ENCODE peak calls at places on chromosomes 16 and 17, in seven cellular contexts. U is HS-5, E is GM03348, Q is AG04450, O is Daoy, I is GOT3, J is HFFc6. D is an unnamed sample.

GRCh38 chr17:34235389-34236028 is 19.6 kb upstream of the CCL2 start:
- DNase-seq in U (no peak), E (peak), Q (no peak), O (peak), I (no peak), J (no peak), D (no peak)

GRCh38 chr17:28315846-28316705 is 2.9 kb upstream of the TMEM97 start:
- DNase-seq in U (no peak), E (no peak), Q (no peak), O (no peak), I (no peak), J (no peak), D (no peak)

GRCh38 chr17:72812823-72813222 is 279.7 kb downstream of the SLC39A11 start:
- DNase-seq in U (peak), E (no peak), Q (peak), O (peak), I (no peak), J (peak), D (no peak)

GRCh38 chr17:1783834-1784611 is 22.2 kb downstream of the SERPINF1 start:
- DNase-seq in U (no peak), E (peak), Q (peak), O (peak), I (no peak), J (peak), D (no peak)

GRCh38 chr16:55264949-55265348 is 59.1 kb upstream of the IRX6 start:
- DNase-seq in U (no peak), E (no peak), Q (no peak), O (peak), I (no peak), J (no peak), D (no peak)

GRCh38 chr17:79006001-79006400 is 3.6 kb downstream of the CANT1 start:
- DNase-seq in U (no peak), E (no peak), Q (no peak), O (no peak), I (no peak), J (no peak), D (no peak)

GRCh38 chr16:86710602-86710950 is 132.2 kb downstream of the FOXL1 start:
- DNase-seq in U (no peak), E (no peak), Q (no peak), O (no peak), I (no peak), J (no peak), D (no peak)

GRCh38 chr16:23362460-23363317 is 60.6 kb downstream of the SCNN1B start:
- DNase-seq in U (no peak), E (no peak), Q (no peak), O (no peak), I (no peak), J (no peak), D (no peak)

GRCh38 chr17:67008101-67008500 is 36.3 kb upstream of the CACNG1 start:
- DNase-seq in U (no peak), E (no peak), Q (no peak), O (no peak), I (no peak), J (no peak), D (no peak)

D was measured in smooth muscle cell of the brain vasculature.